ENCODE peak calls at places on chromosomes 5 and 9, in five cellular contexts. O is HCT116; Q is RPMI7951; L is anterior cingulate cortex; B is activated effector memory CD4-positive, alpha-beta T cell treated with Interleukin-2 at 50 U/mL for 16 hours. D is an unnamed sample.

GRCh38 chr9:129476821-129477611 is 143.9 kb downstream of the C9orf50 start:
- DNase-seq in B (no peak), L (no peak), O (no peak), Q (peak), D (no peak)

GRCh38 chr5:31251032-31251431 is 57.5 kb downstream of the CDH6 start:
- DNase-seq in Q (no peak), B (no peak), L (no peak), O (no peak), D (no peak)

GRCh38 chr9:96331236-96331947 is 29.4 kb upstream of the HSD17B3 start:
- DNase-seq in Q (peak), O (no peak), L (no peak), B (no peak), D (no peak)

GRCh38 chr5:107472620-107473064 is 198.1 kb downstream of the EFNA5 start:
- DNase-seq in Q (no peak), L (no peak), B (no peak), O (no peak), D (no peak)

GRCh38 chr5:68529581-68529980 is 314.0 kb downstream of the PIK3R1 start:
- DNase-seq in L (no peak), Q (peak), B (no peak), O (no peak), D (no peak)

GRCh38 chr5:111142932-111143331 is 50.8 kb downstream of the WDR36 start:
- DNase-seq in B (no peak), O (no peak), Q (no peak), L (no peak), D (no peak)

GRCh38 chr5:51095481-51095880 is 287.8 kb upstream of the ISL1 start:
- DNase-seq in L (no peak), O (no peak), Q (no peak), B (no peak), D (no peak)

GRCh38 chr9:128114326-128115186 is 13.0 kb downstream of the PTGES2 start:
- DNase-seq in L (no peak), O (no peak), B (no peak), Q (no peak), D (no peak)

GRCh38 chr9:135299651-135300345 is 179.8 kb upstream of the PPP1R26 start:
- DNase-seq in B (no peak), Q (no peak), L (no peak), O (no peak), D (no peak)

GRCh38 chr5:16784088-16784487 is 152.0 kb downstream of the MYO10 start:
- DNase-seq in O (no peak), B (no peak), L (no peak), Q (peak), D (no peak)

GRCh38 chr9:127305450-127306226 is 41.1 kb downstream of the GARNL3 start:
- DNase-seq in O (peak), L (no peak), B (no peak), Q (no peak), D (no peak)

GRCh38 chr5:125409496-125410351 is 663.3 kb upstream of the ZNF608 start:
- DNase-seq in L (no peak), O (no peak), Q (no peak), B (no peak), D (no peak)

GRCh38 chr9:78112004-78112403 is 80.4 kb upstream of the GNAQ start:
- DNase-seq in L (no peak), Q (no peak), O (no peak), B (no peak), D (no peak)

GRCh38 chr5:180284161-180284560 is 7.7 kb downstream of the MAPK9 start:
- DNase-seq in Q (no peak), O (no peak), L (peak), B (no peak), D (peak)

GRCh38 chr5:43193171-43193951 is 1.3 kb downstream of the NIM1K start:
- DNase-seq in O (peak), B (no peak), L (no peak), Q (peak), D (peak)